ENCODE peak calls at places on chromosomes 12 and 14, in six cellular contexts. U is dorsolateral prefrontal cortex, W is fibroblast of pulmonary artery, M is choroid plexus epithelial cell, I is bronchial epithelial cell, B is glutamatergic neuron. A is an unnamed sample.

GRCh38 chr12:132246997-132247717 is 82.2 kb downstream of the GALNT9 start:
- DNase-seq in U (peak; percentile 36), I (no peak), M (no peak), B (peak; percentile 17), W (no peak), A (no peak)

GRCh38 chr14:36941783-36942521 is 230.5 kb downstream of the SLC25A21 start:
- DNase-seq in W (peak; percentile 66), U (peak; percentile 77), B (peak; percentile 87), M (peak; percentile 84), I (peak; percentile 71), A (peak; percentile 47)

GRCh38 chr12:92080390-92081285 is 65.0 kb downstream of the BTG1 start:
- DNase-seq in I (peak; percentile 94), B (no peak), M (peak; percentile 78), W (peak; percentile 83), U (no peak), A (peak; percentile 96)

GRCh38 chr12:50221228-50222008 is 54.2 kb upstream of the CERS5 start:
- DNase-seq in W (peak; percentile 90), U (no peak), I (peak; percentile 73), M (peak; percentile 94), B (no peak), A (peak; percentile 68)

GRCh38 chr12:19203539-19204506 is 74.3 kb downstream of the PLEKHA5 start:
- DNase-seq in M (no peak), B (no peak), U (no peak), I (no peak), W (no peak), A (no peak)

GRCh38 chr12:89243786-89244185 is 108.5 kb downstream of the DUSP6 start:
- DNase-seq in I (peak; percentile 70), W (no peak), U (no peak), M (no peak), B (no peak), A (no peak)

GRCh38 chr14:73759183-73759713 is 45.1 kb upstream of the PNMA1 start:
- DNase-seq in M (peak; percentile 69), W (peak; percentile 62), U (peak; percentile 82), I (no peak), B (peak; percentile 79), A (no peak)

GRCh38 chr12:12128665-12129064 is 57.9 kb downstream of the BCL2L14 start:
- DNase-seq in M (no peak), U (no peak), B (no peak), I (no peak), W (no peak), A (no peak)

GRCh38 chr12:110217996-110218674 is 62.9 kb upstream of the ATP2A2 start:
- DNase-seq in B (no peak), I (no peak), W (no peak), M (no peak), U (no peak), A (peak; percentile 33)

GRCh38 chr12:57129311-57130288 is 1.3 kb downstream of the LRP1 start:
- DNase-seq in M (no peak), W (peak; percentile 45), I (peak; percentile 49), U (no peak), B (peak; percentile 53), A (peak; percentile 57)

GRCh38 chr14:105487449-105487985 is 831 bp downstream of the CRIP1 start:
- DNase-seq in W (no peak), M (no peak), I (no peak), B (no peak), U (no peak), A (no peak)

GRCh38 chr12:80129895-80130535 is 30.7 kb downstream of the OTOGL start:
- DNase-seq in M (peak; percentile 52), U (no peak), W (peak; percentile 27), B (no peak), I (no peak), A (no peak)

GRCh38 chr14:53882684-53883083 is 73.9 kb downstream of the BMP4 start:
- DNase-seq in M (no peak), I (no peak), B (no peak), U (no peak), W (no peak), A (no peak)

GRCh38 chr14:53881921-53882320 is 74.7 kb downstream of the BMP4 start:
- DNase-seq in M (no peak), B (no peak), I (no peak), W (no peak), U (no peak), A (no peak)

GRCh38 chr14:53879747-53880146 is 76.9 kb downstream of the BMP4 start:
- DNase-seq in I (no peak), U (no peak), B (no peak), W (no peak), M (no peak), A (no peak)

GRCh38 chr14:53880761-53881160 is 75.9 kb downstream of the BMP4 start:
- DNase-seq in I (no peak), M (no peak), U (no peak), W (peak; percentile 7), B (no peak), A (no peak)

DNA sequence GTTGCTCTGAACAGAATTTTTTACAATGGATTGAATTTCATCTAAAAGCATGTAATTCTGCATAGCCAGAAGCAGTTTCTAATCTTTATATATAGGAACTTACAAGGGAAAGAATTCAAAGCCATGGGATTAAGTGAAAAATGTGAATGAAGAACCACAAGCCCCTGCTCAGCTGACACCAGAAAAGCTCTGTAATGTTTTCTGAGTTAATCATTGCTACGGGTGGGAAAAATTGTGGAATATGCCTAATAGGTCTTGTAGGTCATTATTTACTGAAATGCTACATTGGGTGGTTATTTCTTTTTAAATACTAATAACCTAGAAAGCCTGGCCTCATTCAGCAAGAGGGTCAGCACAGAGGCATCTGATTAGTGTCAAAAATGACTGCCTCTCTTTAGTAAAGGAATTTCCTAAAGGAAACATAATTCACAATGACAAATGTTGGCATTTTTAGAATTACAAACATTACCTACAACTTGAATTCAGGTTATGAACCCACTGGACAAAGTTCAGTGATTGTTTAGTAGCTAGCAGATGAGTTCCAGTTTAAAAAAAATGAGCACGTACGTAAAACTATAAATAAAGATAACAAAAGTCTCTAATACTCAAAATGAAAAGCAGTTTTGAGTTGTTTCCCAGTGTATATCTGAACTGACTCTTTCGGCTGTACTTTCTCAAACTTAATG is 75.3 kb downstream of the BMP4 start:
- DNase-seq in M (peak; percentile 29), U (no peak), B (no peak), I (no peak), W (peak; percentile 28), A (peak; percentile 66)
- TF ChIP-seq CTCF in M (no peak), U (no peak), B (no peak), I (no peak), W (no peak), A (no peak)

DNA sequence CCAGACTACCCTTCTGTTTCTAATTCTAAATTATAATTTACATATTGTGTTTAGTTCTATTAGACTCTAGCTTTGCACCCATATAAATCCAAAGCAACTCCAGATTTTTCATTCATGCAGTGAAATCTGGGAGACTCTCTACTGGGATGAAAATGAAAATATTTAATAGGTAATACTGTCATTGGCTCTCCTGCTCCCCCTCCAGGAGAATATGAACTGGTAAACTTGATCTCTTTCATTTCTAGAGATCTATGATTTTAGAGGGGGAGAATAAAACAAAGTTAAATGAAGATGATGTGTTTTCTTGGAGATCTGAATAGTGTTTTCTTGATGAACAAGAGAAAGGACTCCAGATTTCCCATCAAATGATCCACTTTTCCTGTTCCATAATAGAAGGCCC is 104.3 kb upstream of the TMCC3 start:
- DNase-seq in I (no peak), M (peak; percentile 42), B (no peak), W (peak; percentile 17), U (no peak), A (no peak)
- TF ChIP-seq CTCF in I (peak; percentile 18), M (peak; percentile 57), B (no peak), W (peak; percentile 40), U (no peak), A (peak; percentile 58)

GRCh38 chr14:101056446-101056845 is 152.9 kb upstream of the RTL1 start:
- DNase-seq in U (no peak), B (no peak), M (no peak), I (no peak), W (no peak), A (no peak)

GRCh38 chr14:101055106-101055662 is 151.7 kb upstream of the RTL1 start:
- DNase-seq in W (no peak), B (no peak), M (no peak), U (no peak), I (no peak), A (no peak)

GRCh38 chr14:101057394-101057793 is 153.9 kb upstream of the RTL1 start:
- DNase-seq in W (no peak), B (no peak), U (no peak), I (no peak), M (no peak), A (no peak)

GRCh38 chr14:101054671-101055070 is 151.1 kb upstream of the RTL1 start:
- DNase-seq in W (no peak), M (no peak), U (no peak), I (no peak), B (no peak), A (no peak)

GRCh38 chr14:101055776-101056374 is 152.4 kb upstream of the RTL1 start:
- DNase-seq in I (no peak), U (no peak), M (no peak), W (no peak), B (no peak), A (peak; percentile 54)
- TF ChIP-seq CTCF in I (no peak), U (no peak), M (no peak), W (no peak), B (no peak), A (no peak)

DNA sequence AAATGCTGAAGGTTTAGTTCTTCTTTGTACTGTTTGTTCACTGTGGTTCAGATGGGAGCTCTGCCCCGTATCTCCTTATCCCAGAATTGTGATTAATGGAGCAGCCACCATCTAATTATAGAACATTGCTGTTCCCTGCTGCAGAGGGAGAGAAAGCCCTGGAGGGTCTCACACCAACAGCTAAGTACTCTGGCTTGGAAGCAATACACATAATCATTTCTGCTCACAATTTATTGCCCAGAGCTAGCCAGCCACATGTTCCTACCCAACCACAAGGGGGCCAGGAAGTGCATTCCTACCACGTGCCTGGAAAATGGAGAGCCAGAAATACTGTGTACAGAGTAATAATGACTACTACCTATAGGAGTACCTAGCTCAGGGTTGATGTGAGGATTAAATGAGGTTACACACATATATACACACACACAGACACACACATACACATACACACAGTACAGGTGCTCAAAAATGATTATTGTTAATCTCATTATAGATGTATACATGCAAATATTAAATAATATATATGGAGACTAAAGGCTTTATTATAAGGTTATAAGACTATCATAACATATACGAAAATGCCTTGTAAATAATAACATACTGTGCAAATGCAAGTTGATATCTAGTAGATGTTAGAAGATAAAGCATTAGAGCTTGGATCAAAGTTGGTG is 22.3 kb downstream of the MSRB3 start:
- DNase-seq in U (no peak), B (peak; percentile 37), M (peak; percentile 58), W (peak; percentile 36), I (peak; percentile 39), A (peak; percentile 36)
- TF ChIP-seq CTCF in U (no peak), B (peak; percentile 44), M (peak; percentile 73), W (peak; percentile 42), I (peak; percentile 41), A (peak; percentile 76)

DNA sequence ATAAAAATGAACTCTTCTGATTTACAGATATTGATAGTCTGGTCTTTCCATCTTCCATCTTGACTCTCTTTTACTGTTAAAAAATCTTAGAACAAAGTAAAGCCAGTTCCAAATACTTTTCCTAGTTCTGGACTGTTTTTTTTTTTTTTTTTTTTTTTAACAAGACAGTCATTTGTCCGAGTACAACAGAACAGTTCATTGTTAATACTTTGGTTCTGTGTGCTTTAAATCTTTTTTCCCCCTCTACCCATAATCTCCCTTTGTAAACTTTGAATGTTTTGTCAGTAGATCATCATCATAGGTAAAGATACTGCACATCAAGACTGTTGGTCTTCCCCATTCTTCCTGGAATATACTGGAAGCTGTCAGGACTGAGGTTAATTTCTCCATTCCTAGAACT is 38.0 kb downstream of the ADIPOR2 start:
- DNase-seq in U (no peak), B (no peak), I (no peak), W (no peak), M (no peak), A (no peak)
- TF ChIP-seq CTCF in U (no peak), B (no peak), I (no peak), W (no peak), M (no peak), A (no peak)

GRCh38 chr14:66507722-66508546 is at the start of gene GPHN:
- DNase-seq in I (peak; percentile 97), B (peak; percentile 96), W (peak; percentile 99), M (peak; percentile 99), U (peak; percentile 97), A (peak; percentile 98)
- TF ChIP-seq CTCF in I (peak; percentile 57), B (no peak), W (peak; percentile 31), M (peak; percentile 50), U (peak; percentile 47), A (peak; percentile 56)

A was measured in HFFc6.